ENCODE peak calls at places on chromosomes 6 and 20, in four cellular contexts. O is fibroblast of lung, D is mucosa of descending colon, A is fibroblast of the aortic adventitia. B is an unnamed sample.

GRCh38 chr6:44977406-44977740 is 350.8 kb upstream of the RUNX2 start:
- DNase-seq in O (no peak), A (no peak), D (no peak), B (peak; percentile 7)

GRCh38 chr6:134175532-134176282 is 123.3 kb upstream of the SLC2A12 start:
- DNase-seq in D (peak; percentile 83), O (peak; percentile 74), A (peak; percentile 87), B (peak; percentile 72)

GRCh38 chr6:24903681-24904080 is 32.1 kb downstream of the RIPOR2 start:
- DNase-seq in D (no peak), O (no peak), A (no peak), B (no peak)

GRCh38 chr6:109455502-109456282 is at the start of gene MICAL1:
- DNase-seq in A (peak; percentile 60), O (peak; percentile 53), D (peak; percentile 93), B (peak; percentile 40)

GRCh38 chr6:118134257-118134656 is 227.2 kb downstream of the SLC35F1 start:
- DNase-seq in A (no peak), O (peak; percentile 4), D (no peak), B (no peak)

GRCh38 chr6:137045221-137045789 is 540 bp upstream of the IL20RA start:
- DNase-seq in A (no peak), O (no peak), D (no peak), B (no peak)

GRCh38 chr6:35948725-35949124 is 27.8 kb upstream of the SRPK1 start:
- DNase-seq in A (peak; percentile 38), O (no peak), D (no peak), B (peak; percentile 60)

GRCh38 chr20:23061713-23062561 is 12.5 kb upstream of the THBD start:
- DNase-seq in D (no peak), O (peak; percentile 81), A (peak; percentile 91), B (peak; percentile 83)

GRCh38 chr20:23305098-23305497 is 45.5 kb upstream of the NXT1 start:
- DNase-seq in O (peak; percentile 58), A (peak; percentile 87), D (no peak), B (peak; percentile 77)

GRCh38 chr6:9116026-9116425 is 680.7 kb upstream of the SLC35B3 start:
- DNase-seq in D (no peak), A (peak; percentile 56), O (peak; percentile 59), B (peak; percentile 13)

GRCh38 chr20:13610205-13610604 is 28.5 kb downstream of the TASP1 start:
- DNase-seq in A (no peak), O (no peak), D (no peak), B (no peak)
- TF ChIP-seq CTCF in A (no peak), O (no peak), D (no peak), B (no peak)

GRCh38 chr20:49219091-49219923 is at the start of gene DDX27:
- DNase-seq in A (peak; percentile 99), D (peak; percentile 98), O (peak; percentile 99), B (peak; percentile 99)

GRCh38 chr20:49219924-49220831 is 962 bp downstream of the DDX27 start:
- DNase-seq in D (peak; percentile 57), O (no peak), A (peak; percentile 3), B (no peak)

GRCh38 chr20:49215232-49215631 is 4.0 kb upstream of the DDX27 start:
- DNase-seq in D (no peak), O (no peak), A (no peak), B (no peak)

GRCh38 chr20:49214546-49214945 is 4.7 kb upstream of the DDX27 start:
- DNase-seq in A (no peak), O (no peak), D (no peak), B (no peak)

DNA sequence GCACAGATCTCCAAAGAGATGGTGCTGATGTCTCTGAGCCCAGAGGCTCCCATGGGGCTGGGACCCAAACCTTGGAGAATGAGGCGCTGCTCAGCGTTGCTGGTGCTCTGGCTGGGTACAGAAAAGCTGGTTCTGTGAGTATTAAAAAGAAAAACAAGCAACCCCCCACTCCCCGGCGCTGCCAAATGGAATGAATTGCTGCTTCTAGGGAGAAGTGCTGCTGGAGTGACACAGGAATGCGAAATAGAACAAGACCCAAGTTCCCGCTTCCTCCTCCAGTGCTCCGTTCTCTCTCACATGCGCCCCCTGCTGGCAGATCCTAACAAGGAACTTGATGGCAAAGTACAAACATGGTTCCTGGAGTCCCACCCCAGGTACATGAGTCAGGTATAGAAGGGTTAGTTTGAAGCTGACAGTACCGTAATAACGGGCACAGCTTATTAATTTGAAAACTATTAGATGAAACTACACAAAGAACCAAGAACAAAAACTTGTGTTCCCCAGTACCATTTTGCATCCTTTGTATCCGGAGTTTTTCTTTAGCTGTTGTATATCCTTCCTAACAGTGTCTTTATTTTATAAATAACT is 2.1 kb upstream of the DDX27 start:
- DNase-seq in O (peak; percentile 90), A (peak; percentile 93), D (peak; percentile 91), B (peak; percentile 95)
- H3K4me3 ChIP-seq in O (no peak overlapping the region), A (no peak overlapping the region), D (no peak overlapping the region), B (no peak overlapping the region)

DNA sequence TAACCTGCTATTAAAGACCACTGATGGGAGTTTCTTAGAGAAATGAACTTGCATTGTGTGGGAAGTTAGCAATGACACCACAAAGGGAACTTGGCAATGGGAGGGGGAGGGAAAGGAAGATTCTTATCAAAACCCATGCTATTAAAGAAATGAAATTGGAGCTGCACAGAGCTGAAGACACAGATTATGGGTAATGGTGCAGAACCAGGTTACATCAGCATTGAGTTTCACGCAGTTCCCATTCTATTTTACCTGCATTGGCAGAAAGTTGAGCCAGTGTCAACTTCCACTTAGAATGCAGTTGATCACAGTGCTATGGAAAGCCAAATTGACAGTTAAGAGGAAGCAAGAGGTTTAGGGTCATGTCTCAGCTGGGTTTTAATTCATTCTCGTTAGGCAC is 1091.8 kb upstream of the MAP3K7 start:
- DNase-seq in A (no peak), D (no peak), O (no peak), B (no peak)
- TF ChIP-seq CTCF in A (no peak), D (no peak), O (no peak), B (no peak)

DNA sequence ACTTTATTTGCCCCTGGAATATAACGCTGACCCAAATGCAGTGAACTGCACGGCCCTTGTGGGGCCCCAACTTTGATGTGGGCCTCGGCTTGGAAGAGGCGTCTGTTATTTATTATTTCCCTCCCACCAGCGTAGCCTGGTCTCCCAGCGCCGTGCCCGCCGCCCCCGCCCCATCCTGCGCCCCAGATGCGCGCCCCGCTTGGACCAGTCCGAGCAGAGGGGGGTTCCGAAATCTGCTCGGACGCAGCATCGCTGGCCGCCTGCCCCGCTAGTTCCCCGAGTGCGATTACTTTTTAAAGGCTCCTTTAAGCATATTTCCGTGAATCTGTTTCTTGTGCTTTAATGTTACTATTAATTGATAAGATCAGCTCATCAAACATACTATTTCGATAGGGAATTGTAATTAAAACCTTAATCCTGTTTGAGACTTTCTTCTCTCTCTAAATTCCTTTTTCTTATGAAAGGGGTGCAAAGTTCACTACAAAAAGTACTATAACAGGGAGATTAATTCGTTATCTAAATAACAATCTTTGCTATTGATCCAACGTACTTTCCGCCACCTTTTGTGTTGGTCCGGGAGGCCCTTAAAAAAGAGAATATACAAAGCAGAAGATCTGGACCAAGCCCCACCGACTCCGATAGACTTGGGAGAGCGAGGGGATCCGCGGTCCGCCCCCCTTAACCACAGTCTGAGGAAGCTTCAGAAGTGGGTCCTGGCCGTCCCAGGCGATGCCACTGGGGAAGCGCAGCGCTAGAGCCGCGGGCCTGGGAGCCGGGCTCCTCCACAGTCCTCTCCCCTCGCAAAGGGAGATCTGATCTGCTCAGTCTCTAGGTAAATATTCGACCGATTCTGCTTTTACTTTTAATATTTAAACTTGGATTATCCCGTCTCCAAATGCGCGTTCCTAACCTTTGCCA is 10.1 kb downstream of the POU3F2 start:
- DNase-seq in A (no peak), D (no peak), O (no peak), B (no peak)
- H3K4me3 ChIP-seq in A (peak overlapping the region; percentile 37), D (no peak overlapping the region), O (no peak overlapping the region), B (no peak overlapping the region)

B was measured in choroid plexus epithelial cell.